ENCODE peak calls at places on chromosomes 7 and 10, in four cellular contexts. P, D, K and F are unnamed samples. For H3K27me3, the result is how much of the 10 kb centered on the place peaks cover.

GRCh38 chr7:128963327-128963757 is 25.6 kb downstream of the IRF5 start:
- DNase-seq in P (no peak), D (no peak), K (no peak), F (no peak)

GRCh38 chr7:137882806-137883205 is 36.0 kb upstream of the DGKI start:
- DNase-seq in P (no peak), D (no peak), K (no peak), F (no peak)

GRCh38 chr7:55526329-55526728 is 46.0 kb downstream of the VOPP1 start:
- DNase-seq in P (no peak), D (no peak), K (no peak), F (no peak)

GRCh38 chr10:104895981-104896380 is 254.9 kb downstream of the SORCS3 start:
- DNase-seq in P (no peak), D (no peak), K (no peak), F (no peak)

GRCh38 chr10:103763374-103764202 is 91.8 kb downstream of the SH3PXD2A start:
- DNase-seq in P (no peak), D (no peak), K (no peak), F (no peak)

GRCh38 chr10:86961481-86962091 is 3.2 kb downstream of the SNCG start:
- DNase-seq in P (no peak), D (no peak), K (no peak), F (no peak)

GRCh38 chr10:91856637-91857036 is 52.6 kb downstream of the FGFBP3 start:
- DNase-seq in P (peak), D (no peak), K (no peak), F (no peak)

GRCh38 chr10:125028291-125028867 is 86.5 kb downstream of the ZRANB1 start:
- DNase-seq in P (peak), D (no peak), K (no peak), F (no peak)

GRCh38 chr7:23343806-23344500 is 44.8 kb downstream of the MALSU1 start:
- DNase-seq in P (no peak), D (no peak), K (no peak), F (no peak)

GRCh38 chr7:55423891-55424290 is 58.8 kb downstream of the LANCL2 start:
- DNase-seq in P (peak), D (no peak), K (no peak), F (no peak)

GRCh38 chr7:120402368-120402767 is 129.4 kb downstream of the KCND2 start:
- DNase-seq in P (no peak), D (no peak), K (no peak), F (peak)

GRCh38 chr7:5429857-5430611 is 6.4 kb upstream of the TNRC18 start:
- DNase-seq in P (peak), D (peak), K (peak), F (no peak)

GRCh38 chr7:127745445-127745844 is 93.5 kb downstream of the SND1 start:
- DNase-seq in P (no peak), D (no peak), K (no peak), F (no peak)
- H3K27me3 ChIP-seq in P (under half), D (under half), K (under half), F (under half)

DNA sequence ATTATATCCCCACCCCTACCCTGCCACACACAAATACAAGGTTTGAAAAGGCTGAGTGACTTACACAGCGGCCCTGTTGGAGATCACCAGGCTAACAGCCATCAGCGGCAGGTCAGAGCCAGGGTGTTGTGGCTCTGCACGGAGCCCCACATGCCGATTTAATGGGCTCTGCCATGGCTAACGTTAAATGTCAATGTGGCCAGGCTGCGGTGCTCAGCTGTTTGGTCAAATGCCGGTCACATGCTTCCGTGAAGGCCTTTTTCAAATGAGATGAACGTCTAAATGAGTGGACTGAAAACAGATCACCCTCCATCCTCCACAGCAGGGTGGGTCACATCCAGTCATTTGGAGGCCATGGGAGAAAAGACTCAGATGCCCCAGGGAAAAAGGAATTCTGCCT is 11.8 kb upstream of the PRKAG2 start:
- DNase-seq in P (no peak), D (no peak), K (no peak), F (no peak)
- H3K27me3 ChIP-seq in P (under half), D (under half), K (under half), F (under half)

GRCh38 chr10:25177754-25178135 is 2.9 kb downstream of the GPR158 start:
- DNase-seq in P (no peak), D (no peak), K (no peak), F (no peak)
- H3K27me3 ChIP-seq in P (half or more), D (half or more), K (half or more), F (under half)

DNA sequence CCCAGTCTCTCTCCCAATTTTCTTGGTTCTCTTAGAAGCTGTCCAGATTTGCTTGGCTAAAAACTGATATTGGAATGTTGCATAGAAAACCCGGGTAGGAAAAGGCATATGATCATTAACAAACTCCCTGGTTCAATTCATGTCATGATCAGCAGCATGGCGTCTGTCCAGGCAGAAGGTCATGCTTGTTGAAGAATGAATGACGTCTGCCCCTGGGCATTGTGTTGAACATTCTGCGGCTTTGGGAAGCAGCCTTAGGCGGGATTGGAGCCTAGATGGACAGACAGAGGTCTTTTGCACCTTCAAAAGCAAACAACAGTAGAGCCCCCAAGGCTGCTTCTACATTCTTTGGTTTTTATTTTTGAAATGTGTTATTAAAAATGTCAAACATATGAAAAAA is 7.7 kb upstream of the MINDY3 start:
- DNase-seq in P (no peak), D (no peak), K (no peak), F (no peak)
- H3K27me3 ChIP-seq in P (half or more), D (under half), K (half or more), F (under half)

DNA sequence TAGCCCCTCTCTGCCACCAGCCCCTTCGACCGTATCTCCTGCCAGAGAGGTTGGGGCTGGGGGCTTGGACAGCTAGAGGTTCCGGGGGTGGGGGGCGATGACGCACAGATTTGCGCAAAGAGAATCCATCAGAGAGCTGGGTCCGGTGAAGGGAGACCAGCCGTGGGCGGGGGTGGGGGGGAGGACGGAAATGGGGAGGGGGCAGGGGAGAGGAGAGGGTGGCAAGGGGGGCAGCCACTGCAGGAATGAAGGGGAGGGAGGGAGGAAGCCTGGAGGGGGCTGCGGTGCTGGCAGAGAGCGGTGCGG is 1.2 kb upstream of the VGF start:
- DNase-seq in P (no peak), D (no peak), K (no peak), F (no peak)
- H3K27me3 ChIP-seq in P (half or more), D (half or more), K (half or more), F (under half)

GRCh38 chr10:100687143-100687953 is 58.0 kb upstream of the PAX2 start:
- DNase-seq in P (peak), D (no peak), K (no peak), F (no peak)
- H3K27me3 ChIP-seq in P (half or more), D (half or more), K (half or more), F (under half)